ENCODE peak calls at places on chromosomes 6 and 20, in six cellular contexts. D, B, H, P, X and L are unnamed samples.

GRCh38 chr20:17965042-17965697 is 3.4 kb downstream of the SNX5 start:
- DNase-seq in D (peak; percentile 80), B (no peak), H (no peak), P (no peak), X (no peak), L (no peak)

GRCh38 chr6:163099621-163100171 is 314.8 kb upstream of the QKI start:
- DNase-seq in D (no peak), B (no peak), H (no peak), P (no peak), X (no peak), L (no peak)

GRCh38 chr20:14178952-14179351 is 158.5 kb downstream of the FLRT3 start:
- DNase-seq in D (no peak), B (no peak), H (no peak), P (no peak), X (no peak), L (no peak)

GRCh38 chr6:16403831-16404230 is 165.4 kb downstream of the GMPR start:
- DNase-seq in D (no peak), B (no peak), H (no peak), P (no peak), X (no peak), L (no peak)

GRCh38 chr6:14464049-14464448 is 346.5 kb downstream of the CD83 start:
- DNase-seq in D (no peak), B (no peak), H (no peak), P (no peak), X (no peak), L (no peak)

GRCh38 chr6:109896333-109896732 is 81.8 kb upstream of the GPR6 start:
- DNase-seq in D (no peak), B (no peak), H (no peak), P (no peak), X (no peak), L (no peak)

GRCh38 chr6:146363838-146364607 is 179.6 kb upstream of the RAB32 start:
- DNase-seq in D (no peak), B (no peak), H (no peak), P (no peak), X (no peak), L (no peak)

GRCh38 chr6:45044086-45044485 is 284.0 kb upstream of the RUNX2 start:
- DNase-seq in D (no peak), B (no peak), H (no peak), P (no peak), X (no peak), L (no peak)

GRCh38 chr6:6131492-6132109 is 124.9 kb upstream of the NRN1 start:
- DNase-seq in D (no peak), B (no peak), H (no peak), P (no peak), X (no peak), L (peak; percentile 30)